ENCODE peak calls at places on chromosomes 13 and 19, in seven cellular contexts. S, A, B, R, D, T and C are unnamed samples.

GRCh38 chr13:51887441-51887840 is 25.7 kb downstream of the CCDC70 start:
- DNase-seq in A (no peak), T (no peak), B (no peak), R (no peak), S (no peak), D (no peak), C (no peak)

GRCh38 chr19:7554565-7554964 is 19.0 kb downstream of the PNPLA6 start:
- DNase-seq in D (no peak), S (no peak), B (peak), A (no peak), T (no peak), R (no peak), C (no peak)

GRCh38 chr19:36685835-36686234 is 1.6 kb upstream of the ZNF567 start:
- DNase-seq in R (no peak), A (no peak), D (no peak), S (no peak), T (no peak), B (no peak), C (no peak)

GRCh38 chr13:96089749-96090239 is at the start of gene HS6ST3:
- DNase-seq in T (peak), A (peak), D (peak), R (no peak), B (no peak), S (peak), C (peak)

GRCh38 chr13:108268713-108269112 is 805 bp upstream of the TNFSF13B start:
- DNase-seq in R (no peak), B (no peak), S (peak), D (no peak), T (no peak), A (no peak), C (no peak)

GRCh38 chr19:1856698-1857603 is 6.4 kb downstream of the KLF16 start:
- DNase-seq in R (peak), S (no peak), D (peak), B (peak), T (no peak), A (peak), C (no peak)

GRCh38 chr19:44905437-44906160 is at the start of gene APOE:
- DNase-seq in R (no peak), D (no peak), T (no peak), B (no peak), A (no peak), S (no peak), C (peak)

GRCh38 chr19:52188822-52189744 is 769 bp upstream of the PPP2R1A start:
- DNase-seq in R (no peak), B (peak), A (peak), S (no peak), T (no peak), D (no peak), C (no peak)

GRCh38 chr13:28566891-28567290 is 72.0 kb upstream of the FLT1 start:
- DNase-seq in S (no peak), T (no peak), D (no peak), B (no peak), R (no peak), A (no peak), C (no peak)

GRCh38 chr19:35363001-35363590 is 4.8 kb downstream of the FFAR3 start:
- DNase-seq in R (no peak), D (no peak), T (no peak), S (no peak), B (no peak), A (no peak), C (no peak)